ENCODE peak calls at places on chromosomes 13 and 19, in ten cellular contexts. R, S, N, J, Q, F, X, Y, C and D are unnamed samples.

GRCh38 chr19:372306-372890 is 27.8 kb upstream of the MIER2 start:
- DNase-seq in R (no peak), S (no peak), N (no peak), J (peak; percentile 90), Q (peak; percentile 36), F (no peak), X (peak; percentile 70), Y (no peak), C (no peak), D (no peak)

GRCh38 chr19:36638862-36639510 is 27.7 kb downstream of the ZNF461 start:
- DNase-seq in R (no peak), S (no peak), N (no peak), J (peak; percentile 5), Q (no peak), F (no peak), X (no peak), Y (no peak), C (no peak), D (no peak)

GRCh38 chr19:22622901-22623840 is 11.0 kb upstream of the ZNF492 start:
- DNase-seq in R (no peak), S (no peak), N (no peak), J (no peak), Q (no peak), F (no peak), X (peak; percentile 19), Y (peak; percentile 43), C (no peak), D (no peak)

GRCh38 chr13:113786262-113786841 is 27.3 kb downstream of the TMEM255B start:
- DNase-seq in R (no peak), S (no peak), N (no peak), J (peak; percentile 53), Q (peak; percentile 18), F (no peak), X (no peak), Y (no peak), C (no peak), D (peak; percentile 25)

GRCh38 chr19:38502410-38503143 is 69.1 kb downstream of the RYR1 start:
- DNase-seq in R (no peak), S (no peak), N (no peak), J (no peak), Q (no peak), F (no peak), X (no peak), Y (no peak), C (peak; percentile 66), D (no peak)

GRCh38 chr13:44197791-44198770 is 175.5 kb upstream of the SERP2 start:
- DNase-seq in R (no peak), S (peak; percentile 64), N (no peak), J (peak; percentile 40), Q (no peak), F (no peak), X (no peak), Y (no peak), C (no peak), D (no peak)

GRCh38 chr13:64529874-64530485 is 2700.2 kb downstream of the PCDH9 start:
- DNase-seq in R (no peak), S (no peak), N (no peak), J (peak; percentile 33), Q (peak; percentile 71), F (no peak), X (no peak), Y (no peak), C (peak; percentile 1), D (no peak)

GRCh38 chr13:113647351-113648217 is 10.4 kb downstream of the ATP4B start:
- DNase-seq in R (no peak), S (no peak), N (peak; percentile 94), J (peak; percentile 45), Q (peak; percentile 42), F (peak; percentile 49), X (peak; percentile 86), Y (peak; percentile 79), C (peak; percentile 5), D (no peak)

GRCh38 chr13:34208326-34208725 is 390.4 kb downstream of the RFC3 start:
- DNase-seq in R (no peak), S (no peak), N (no peak), J (peak; percentile 29), Q (no peak), F (no peak), X (no peak), Y (no peak), C (no peak), D (no peak)

GRCh38 chr13:72383646-72384045 is 343.8 kb downstream of the MZT1 start:
- DNase-seq in R (no peak), S (no peak), N (no peak), J (no peak), Q (no peak), F (no peak), X (no peak), Y (no peak), C (no peak), D (no peak)

DNA sequence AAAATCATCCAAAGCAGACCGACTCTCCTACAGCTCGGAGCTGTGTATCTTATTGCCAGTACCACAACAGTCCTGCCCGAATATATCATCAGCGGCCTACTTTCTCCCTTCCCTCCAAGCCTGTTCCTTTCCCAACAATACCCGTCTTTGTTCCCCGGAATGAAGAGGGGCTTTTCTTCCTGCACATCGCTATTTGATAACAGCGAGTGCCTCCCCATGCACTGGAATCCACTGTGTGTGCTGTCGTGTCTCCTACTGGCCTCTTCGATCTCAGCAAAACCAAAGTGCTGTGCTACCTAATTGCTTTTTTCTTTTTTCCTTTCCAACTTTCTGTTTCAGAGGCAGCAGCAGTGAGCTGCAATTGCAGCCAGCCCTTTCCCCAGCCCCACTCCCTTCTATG is 43.5 kb downstream of the EFNB2 start:
- DNase-seq in R (no peak), S (no peak), N (no peak), J (no peak), Q (no peak), F (no peak), X (no peak), Y (no peak), C (no peak), D (no peak)
- H3K27ac ChIP-seq in R (peak overlapping the region; percentile 20), S (no peak overlapping the region), N (peak overlapping the region; percentile 5), J (no peak overlapping the region), Q (peak overlapping the region; percentile 14), F (peak overlapping the region; percentile 74), X (peak overlapping the region; percentile 24), Y (peak overlapping the region; percentile 77), C (no peak overlapping the region), D (no peak overlapping the region)

GRCh38 chr13:24185591-24186232 is 25.2 kb downstream of the SPATA13 start:
- DNase-seq in R (no peak), S (no peak), N (no peak), J (peak; percentile 60), Q (no peak), F (no peak), X (no peak), Y (no peak), C (no peak), D (no peak)

GRCh38 chr13:24182703-24183081 is 22.2 kb downstream of the SPATA13 start:
- DNase-seq in R (no peak), S (no peak), N (no peak), J (no peak), Q (no peak), F (no peak), X (no peak), Y (no peak), C (no peak), D (no peak)

GRCh38 chr13:24183741-24184182 is 23.2 kb downstream of the SPATA13 start:
- DNase-seq in R (no peak), S (no peak), N (peak; percentile 43), J (no peak), Q (no peak), F (no peak), X (no peak), Y (no peak), C (no peak), D (no peak)

GRCh38 chr13:24184265-24184841 is 23.8 kb downstream of the SPATA13 start:
- DNase-seq in R (no peak), S (no peak), N (no peak), J (no peak), Q (no peak), F (no peak), X (no peak), Y (no peak), C (no peak), D (no peak)

GRCh38 chr13:24184855-24185254 is 24.3 kb downstream of the SPATA13 start:
- DNase-seq in R (no peak), S (no peak), N (no peak), J (no peak), Q (peak; percentile 24), F (no peak), X (no peak), Y (no peak), C (no peak), D (no peak)
- H3K4me1 ChIP-seq in R (no peaks in the 10 kb centered on the region), S (no peaks in the 10 kb centered on the region), N (peaks cover 53% of the 10 kb centered on the region), J (no peaks in the 10 kb centered on the region), Q (no peaks in the 10 kb centered on the region), F (no peaks in the 10 kb centered on the region), X (no peaks in the 10 kb centered on the region), Y (no peaks in the 10 kb centered on the region), C (peaks cover 37% of the 10 kb centered on the region), D (peaks cover 4% of the 10 kb centered on the region)

GRCh38 chr19:11152318-11153062 is 3.1 kb downstream of the SPC24 start:
- DNase-seq in R (no peak), S (no peak), N (peak; percentile 65), J (peak; percentile 86), Q (no peak), F (peak; percentile 93), X (peak; percentile 74), Y (peak; percentile 58), C (no peak), D (no peak)

GRCh38 chr19:11159598-11160001 is 4.0 kb upstream of the SPC24 start:
- DNase-seq in R (no peak), S (no peak), N (no peak), J (peak; percentile 69), Q (no peak), F (peak; percentile 85), X (no peak), Y (no peak), C (no peak), D (no peak)

GRCh38 chr19:11155373-11156120 is at the start of gene SPC24:
- DNase-seq in R (peak; percentile 98), S (peak; percentile 99), N (peak; percentile 95), J (peak; percentile 99), Q (peak; percentile 99), F (peak; percentile 96), X (peak; percentile 96), Y (peak; percentile 79), C (peak; percentile 98), D (peak; percentile 88)

GRCh38 chr19:11151181-11151580 is 4.4 kb downstream of the SPC24 start:
- DNase-seq in R (no peak), S (no peak), N (no peak), J (no peak), Q (no peak), F (no peak), X (peak; percentile 55), Y (no peak), C (no peak), D (no peak)

DNA sequence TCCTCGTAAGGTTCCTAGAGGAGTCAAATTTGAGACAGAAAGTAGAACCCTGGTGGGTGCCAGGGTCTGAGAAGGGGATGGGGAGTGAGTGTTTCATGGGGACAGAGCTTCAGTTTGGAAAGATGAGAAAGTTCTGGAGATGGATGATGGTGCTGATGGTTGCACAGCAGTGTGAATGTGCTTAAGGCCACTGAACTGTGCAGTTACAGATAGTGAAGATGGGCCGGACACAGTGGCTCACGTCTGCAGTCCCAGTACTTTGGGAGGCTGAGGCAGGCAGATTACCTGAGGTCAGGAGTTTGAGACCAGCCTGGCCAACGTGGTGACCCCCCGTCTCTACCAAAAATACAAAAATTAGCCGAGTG is 917 bp downstream of the SPC24 start:
- DNase-seq in R (no peak), S (no peak), N (no peak), J (no peak), Q (no peak), F (no peak), X (no peak), Y (no peak), C (no peak), D (no peak)
- H3K4me3 ChIP-seq in R (peak overlapping the region; percentile 82), S (peak overlapping the region; percentile 98), N (no peak overlapping the region), J (peak overlapping the region; percentile 61), Q (peak overlapping the region; percentile 92), F (no peak overlapping the region), X (no peak overlapping the region), Y (no peak overlapping the region), C (peak overlapping the region; percentile 89), D (no peak overlapping the region)

GRCh38 chr19:10565028-10565566 is 713 bp downstream of the KRI1 start:
- DNase-seq in R (peak; percentile 41), S (peak; percentile 69), N (peak; percentile 55), J (peak; percentile 49), Q (peak; percentile 86), F (no peak), X (peak; percentile 33), Y (no peak), C (peak; percentile 67), D (peak; percentile 53)
- H3K27ac ChIP-seq in R (peak overlapping the region; percentile 87), S (peak overlapping the region; percentile 67), N (peak overlapping the region; percentile 88), J (peak overlapping the region; percentile 39), Q (peak overlapping the region; percentile 73), F (peak overlapping the region; percentile 82), X (peak overlapping the region; percentile 86), Y (peak overlapping the region; percentile 94), C (peak overlapping the region; percentile 96), D (peak overlapping the region; percentile 92)